ENCODE peak calls at places on chromosomes 1 and 21, in seven cellular contexts. P is K562, I is transverse colon, Q is A549, E is ovary, X is stomach, B is suprapubic skin. Z is an unnamed sample.

GRCh38 chr1:44631647-44632510 is 42.4 kb downstream of the TMEM53 start:
- DNase-seq in E (peak), B (peak), Q (peak), X (peak), P (peak), I (peak), Z (peak)

GRCh38 chr1:76793594-76793993 is 73.7 kb upstream of the ST6GALNAC5 start:
- DNase-seq in X (no peak), P (no peak), I (no peak), Q (no peak), B (no peak), E (no peak), Z (no peak)

GRCh38 chr1:228098323-228098931 is 4.7 kb downstream of the C1orf35 start:
- DNase-seq in I (no peak), B (peak), P (no peak), Q (no peak), X (no peak), E (peak), Z (peak)

GRCh38 chr1:214551436-214552173 is at the start of gene PTPN14:
- DNase-seq in E (peak), I (peak), Q (peak), B (peak), P (no peak), X (peak), Z (peak)

GRCh38 chr1:218942421-218942820 is 231.3 kb upstream of the LYPLAL1 start:
- DNase-seq in I (no peak), Q (no peak), P (no peak), E (peak), B (no peak), X (no peak), Z (no peak)

GRCh38 chr1:60825593-60825992 is 256.8 kb upstream of the NFIA start:
- DNase-seq in Q (no peak), P (no peak), E (no peak), B (no peak), X (no peak), I (peak), Z (no peak)

GRCh38 chr1:36156329-36157114 is 562 bp downstream of the MAP7D1 start:
- DNase-seq in E (peak), I (peak), X (peak), B (peak), Q (peak), P (peak), Z (peak)

GRCh38 chr1:17121881-17122280 is 2.6 kb upstream of the PADI2 start:
- DNase-seq in X (no peak), P (no peak), E (no peak), Q (no peak), I (no peak), B (no peak), Z (no peak)

GRCh38 chr1:29453502-29454240 is 217.3 kb downstream of the PTPRU start:
- DNase-seq in P (peak), B (no peak), E (no peak), Q (peak), X (no peak), I (no peak), Z (no peak)

GRCh38 chr21:29298348-29299045 is at the start of gene BACH1:
- DNase-seq in X (peak), P (peak), I (peak), Q (peak), B (peak), E (peak), Z (peak)
- TF ChIP-seq EP300 in X (no peak), P (no peak), I (no peak), Q (no peak), B (no peak), E (no peak), Z (no peak)

DNA sequence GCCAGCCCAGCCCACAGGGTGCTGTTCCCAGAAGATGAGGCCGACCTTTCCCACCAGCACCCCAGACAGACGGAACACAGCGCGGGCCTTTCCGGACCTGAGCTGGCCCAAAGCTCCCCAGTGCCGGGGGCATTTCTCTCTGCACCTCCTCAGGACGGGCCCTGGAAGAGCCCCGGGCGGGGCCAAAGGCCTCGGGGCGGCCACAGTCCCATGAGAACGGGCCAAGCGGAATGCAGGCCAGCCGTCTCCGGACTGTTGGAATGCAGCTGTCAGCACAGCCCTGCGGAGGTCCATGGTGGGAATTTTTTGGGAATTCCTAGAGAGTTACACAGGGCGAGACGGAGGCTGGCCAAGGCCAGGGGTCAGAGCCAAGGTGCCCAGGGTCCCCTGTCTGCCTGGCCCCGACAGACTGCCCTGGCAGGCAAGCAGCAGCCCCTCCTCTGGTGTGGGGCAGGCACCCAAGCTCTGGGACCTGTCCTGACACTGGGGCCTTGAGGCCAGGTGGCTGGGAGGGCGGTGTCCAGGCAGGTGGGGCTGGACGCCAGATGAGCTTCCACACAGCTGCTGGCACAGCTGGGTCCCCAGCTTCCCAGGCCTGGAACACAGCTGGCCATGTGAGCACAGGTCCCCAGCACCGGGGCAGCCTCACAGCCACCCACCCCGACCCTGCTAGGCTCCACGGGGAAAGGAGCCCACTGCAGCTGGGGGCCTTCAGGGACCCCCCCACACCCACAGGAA is 63.0 kb downstream of the MEGF6 start:
- DNase-seq in X (no peak), Q (no peak), P (no peak), I (no peak), E (no peak), B (no peak), Z (no peak)
- TF ChIP-seq EP300 in X (no peak), Q (no peak), P (no peak), I (no peak), E (no peak), B (no peak), Z (no peak)

DNA sequence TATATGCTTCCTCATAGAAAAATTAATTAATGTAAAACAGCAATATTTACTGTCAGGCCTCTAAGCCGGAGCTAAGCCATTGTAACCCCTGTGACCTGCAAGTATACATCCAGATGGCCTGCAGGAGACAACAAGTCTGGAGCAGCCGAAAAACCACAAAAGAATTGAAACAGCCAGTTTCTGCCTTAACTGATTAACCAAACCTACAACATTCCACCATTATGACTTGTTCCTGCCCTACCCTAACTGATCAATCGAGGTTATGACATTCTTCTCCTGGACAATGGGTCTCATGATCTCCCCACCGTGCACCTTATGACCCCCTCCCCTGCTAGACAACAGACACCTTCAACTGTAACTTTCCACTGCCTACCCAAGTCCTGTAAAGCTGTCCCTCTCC is 205.8 kb upstream of the DUSP10 start:
- DNase-seq in B (no peak), P (peak), X (no peak), Q (no peak), I (no peak), E (no peak), Z (no peak)
- TF ChIP-seq EP300 in B (no peak), P (no peak), X (no peak), Q (no peak), I (no peak), E (no peak), Z (no peak)

GRCh38 chr1:169794530-169795416 is at the start of gene METTL18:
- DNase-seq in P (peak), B (peak), Q (peak), X (peak), I (peak), E (peak), Z (peak)
- TF ChIP-seq EP300 in P (peak), B (peak), Q (no peak), X (peak), I (no peak), E (no peak), Z (no peak)

GRCh38 chr1:63069214-63069613 is 253.2 kb upstream of the FOXD3 start:
- DNase-seq in I (no peak), P (no peak), Q (no peak), B (no peak), X (no peak), E (no peak), Z (no peak)
- TF ChIP-seq EP300 in I (no peak), P (no peak), Q (no peak), B (no peak), X (no peak), E (no peak), Z (no peak)

GRCh38 chr1:153404086-153404635 is 12.2 kb upstream of the S100A7A start:
- DNase-seq in X (no peak), I (no peak), B (no peak), Q (no peak), P (no peak), E (no peak), Z (no peak)
- TF ChIP-seq EP300 in X (no peak), I (no peak), B (no peak), Q (no peak), P (no peak), E (no peak), Z (no peak)

DNA sequence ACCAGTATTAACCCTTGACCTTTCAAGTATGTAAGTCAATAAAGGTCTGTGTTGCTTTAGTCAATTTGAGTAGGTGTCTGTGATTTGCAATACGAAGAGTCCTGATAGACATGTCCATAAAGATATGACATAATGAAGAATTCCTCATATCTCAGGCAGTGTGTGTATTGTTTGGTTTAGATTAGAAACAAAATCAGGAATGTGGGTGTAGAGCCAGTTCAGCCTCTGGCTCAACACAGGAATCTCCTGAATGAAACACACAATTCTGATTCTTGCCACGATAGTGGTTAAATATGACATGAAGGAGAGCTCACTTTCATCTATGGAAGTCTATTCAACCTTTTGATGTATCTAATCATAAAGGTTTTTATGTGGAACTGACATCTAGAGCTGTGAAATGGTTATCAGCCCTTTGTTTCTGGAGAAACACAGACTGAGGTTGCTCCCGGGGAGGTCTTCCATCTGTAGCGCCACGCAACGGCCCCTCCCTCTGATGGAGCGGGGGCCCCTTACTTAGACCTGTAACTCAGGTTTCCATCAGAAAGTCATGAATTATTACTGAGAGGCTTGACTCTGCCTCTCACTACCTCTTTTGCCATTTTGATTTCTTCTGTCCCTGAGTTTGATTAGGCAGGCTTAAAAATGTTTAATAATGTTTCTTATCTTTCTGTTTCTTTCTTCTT is 19.5 kb downstream of the TSPAN2 start:
- DNase-seq in B (no peak), P (no peak), Q (no peak), I (no peak), X (no peak), E (no peak), Z (no peak)
- TF ChIP-seq EP300 in B (no peak), P (no peak), Q (no peak), I (no peak), X (no peak), E (no peak), Z (no peak)

Z was measured in sigmoid colon.